ENCODE peak calls at places on chromosomes 4 and X, in eight cellular contexts. G is astrocyte, P is upper lobe of right lung, I is upper lobe of left lung, C is AG04450, B is heart left ventricle, Y is gastrocnemius medialis, T is H9. D is an unnamed sample.

GRCh38 chr4:110808371-110808878 is 185.5 kb upstream of the PITX2 start:
- DNase-seq in G (peak), P (no peak), I (no peak), C (no peak), B (no peak), Y (no peak), T (no peak), D (no peak)

GRCh38 chr4:176150283-176150682 is 45.1 kb downstream of the SPATA4 start:
- DNase-seq in G (peak), P (no peak), I (no peak), C (no peak), B (no peak), Y (no peak), T (no peak), D (no peak)

GRCh38 chr4:3689006-3689405 is 77.2 kb upstream of the ADRA2C start:
- DNase-seq in G (no peak), P (peak), I (peak), C (no peak), B (no peak), Y (no peak), T (no peak), D (no peak)

GRCh38 chr4:132097046-132097445 is 1052.0 kb upstream of the PCDH10 start:
- DNase-seq in G (no peak), P (no peak), I (no peak), C (no peak), B (no peak), Y (no peak), T (no peak), D (no peak)

GRCh38 chr4:143782521-143782920 is 82.0 kb upstream of the FREM3 start:
- DNase-seq in G (peak), P (no peak), I (no peak), C (no peak), B (no peak), Y (no peak), T (no peak), D (no peak)

GRCh38 chr4:16969696-16970135 is 71.3 kb upstream of the LDB2 start:
- DNase-seq in G (peak), P (no peak), I (no peak), C (peak), B (no peak), Y (peak), T (no peak), D (no peak)

GRCh38 chr4:12897954-12898353 is 586.2 kb downstream of the RAB28 start:
- DNase-seq in G (no peak), P (no peak), I (no peak), C (no peak), B (no peak), Y (no peak), T (no peak), D (no peak)

GRCh38 chr4:1604706-1605205 is 79.4 kb downstream of the FAM53A start:
- DNase-seq in G (no peak), P (peak), I (no peak), C (no peak), B (no peak), Y (no peak), T (no peak), D (no peak)

GRCh38 chrX:31240982-31241381 is 169.1 kb upstream of the FTHL17 start:
- DNase-seq in G (no peak), P (no peak), I (no peak), C (no peak), B (no peak), Y (no peak), T (no peak), D (no peak)

GRCh38 chrX:67780694-67781109 is 236.9 kb downstream of the AR start:
- DNase-seq in G (peak), P (peak), I (no peak), C (peak), B (peak), Y (peak), T (no peak), D (no peak)

GRCh38 chr4:2928242-2929155 is 34.7 kb downstream of the NOP14 start:
- DNase-seq in G (no peak), P (peak), I (no peak), C (no peak), B (no peak), Y (peak), T (peak), D (no peak)

GRCh38 chr4:144861471-144861870 is 215.5 kb downstream of the HHIP start:
- DNase-seq in G (no peak), P (no peak), I (no peak), C (no peak), B (no peak), Y (no peak), T (no peak), D (no peak)

GRCh38 chr4:4248885-4249203 is 821 bp upstream of the TMEM128 start:
- DNase-seq in G (no peak), P (no peak), I (no peak), C (no peak), B (no peak), Y (no peak), T (no peak), D (no peak)

GRCh38 chr4:53121304-53121865 is 244.5 kb downstream of the SCFD2 start:
- DNase-seq in G (no peak), P (no peak), I (no peak), C (no peak), B (no peak), Y (no peak), T (no peak), D (no peak)

GRCh38 chr4:33052241-33052640 is 2332.1 kb downstream of the PCDH7 start:
- DNase-seq in G (no peak), P (no peak), I (no peak), C (no peak), B (no peak), Y (no peak), T (no peak), D (no peak)

GRCh38 chr4:95023110-95023509 is 265.4 kb downstream of the BMPR1B start:
- DNase-seq in G (no peak), P (no peak), I (no peak), C (no peak), B (no peak), Y (no peak), T (no peak), D (no peak)

GRCh38 chrX:86154586-86154985 is 6.3 kb downstream of the DACH2 start:
- DNase-seq in G (no peak), P (no peak), I (no peak), C (no peak), B (no peak), Y (no peak), T (no peak), D (no peak)

DNA sequence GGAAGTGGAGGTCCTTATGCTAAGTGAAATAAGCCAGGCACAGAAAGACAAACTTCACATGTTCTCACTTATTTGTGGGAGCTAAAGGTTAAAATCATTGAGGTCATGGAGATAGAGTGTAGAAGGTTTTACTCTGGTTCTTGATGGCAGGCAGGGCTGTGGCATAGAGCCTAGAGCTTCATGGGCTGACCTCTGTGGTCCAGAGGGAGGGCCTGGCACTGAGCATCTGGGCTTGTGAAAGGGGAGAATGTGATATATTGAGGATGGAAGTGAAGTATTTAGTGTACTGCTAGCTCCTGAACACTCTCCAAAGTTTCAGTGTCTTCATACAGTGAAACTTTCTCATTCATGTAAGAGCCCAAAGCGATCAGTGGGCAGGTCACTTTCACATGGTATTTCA is 71.3 kb upstream of the ANXA3 start:
- DNase-seq in G (no peak), P (no peak), I (no peak), C (no peak), B (no peak), Y (no peak), T (no peak), D (no peak)
- H3K27ac ChIP-seq in G (no peak), P (no peak), I (no peak), C (no peak), B (no peak), Y (no peak), T (no peak), D (no peak)

GRCh38 chr4:39963656-39964055 is 14.1 kb downstream of the PDS5A start:
- DNase-seq in G (no peak), P (peak), I (no peak), C (no peak), B (no peak), Y (no peak), T (no peak), D (no peak)
- H3K27ac ChIP-seq in G (no peak), P (no peak), I (no peak), C (no peak), B (no peak), Y (no peak), T (no peak), D (no peak)

DNA sequence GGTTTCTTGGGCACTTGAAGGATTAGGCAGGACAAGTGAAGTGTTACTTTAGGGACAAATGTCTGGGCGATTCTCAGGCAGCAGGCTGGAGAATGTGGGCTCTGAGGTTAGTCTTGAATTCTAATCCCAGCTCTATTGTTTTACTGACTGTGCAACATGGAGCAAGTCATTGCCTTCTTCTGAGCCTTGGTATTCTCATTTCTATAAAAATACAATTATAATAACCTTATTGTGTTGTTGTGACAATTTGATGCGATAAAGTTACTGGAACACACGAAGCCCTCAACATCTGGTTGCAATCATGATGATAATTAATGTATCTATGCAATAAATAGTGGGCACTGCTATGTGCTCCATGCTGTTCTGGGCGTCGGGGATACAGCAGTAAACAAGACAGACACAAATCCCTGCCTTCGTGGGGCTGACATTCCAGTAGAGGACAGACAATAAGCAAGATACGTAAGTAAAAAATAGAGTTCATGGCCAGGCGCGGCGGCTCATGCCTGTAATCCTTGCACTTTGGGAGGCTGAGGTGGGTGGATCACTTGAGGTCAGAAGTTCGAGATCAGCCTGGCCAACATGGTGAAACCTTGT is 112.2 kb downstream of the SHROOM3 start:
- DNase-seq in G (no peak), P (no peak), I (no peak), C (no peak), B (no peak), Y (no peak), T (no peak), D (no peak)
- H3K27ac ChIP-seq in G (peak), P (no peak), I (no peak), C (peak), B (no peak), Y (no peak), T (peak), D (no peak)

GRCh38 chr4:158915683-158916241 is 146.9 kb downstream of the FNIP2 start:
- DNase-seq in G (no peak), P (no peak), I (no peak), C (no peak), B (no peak), Y (no peak), T (no peak), D (no peak)
- H3K27ac ChIP-seq in G (no peak), P (no peak), I (no peak), C (no peak), B (no peak), Y (no peak), T (no peak), D (no peak)

D was measured in substantia nigra.